ENCODE peak calls at places on chromosome 19, in seven cellular contexts. Z is AG09319, E is activated T-cell treated with anti-CD3 and anti-CD28 coated beads for 1 hour, K is adrenal gland, Q is NCI-H524, S is NCI-H1092, O is EL. G is an unnamed sample.

GRCh38 chr19:34277244-34277643 is 22.9 kb downstream of the GARRE1 start:
- DNase-seq in Z (no peak), O (no peak), Q (no peak), S (no peak), E (no peak), K (no peak), G (no peak)

GRCh38 chr19:57118848-57119247 is 937 bp upstream of the USP29 start:
- DNase-seq in E (no peak), K (no peak), Q (no peak), S (no peak), O (no peak), Z (no peak), G (no peak)

GRCh38 chr19:876089-876488 is 16.6 kb downstream of the CFD start:
- DNase-seq in Q (no peak), E (no peak), Z (no peak), S (no peak), K (no peak), O (no peak), G (no peak)

GRCh38 chr19:45400192-45400591 is 4.7 kb downstream of the PPP1R13L start:
- DNase-seq in K (no peak), S (no peak), Z (no peak), O (no peak), Q (no peak), E (no peak), G (no peak)

GRCh38 chr19:56811480-56811879 is 29.0 kb downstream of the PEG3 start:
- DNase-seq in O (no peak), Z (no peak), Q (no peak), S (no peak), K (no peak), E (no peak), G (no peak)

GRCh38 chr19:28519218-28519779 is 693.7 kb downstream of the UQCRFS1 start:
- DNase-seq in K (no peak), O (no peak), Q (no peak), S (no peak), E (no peak), Z (no peak), G (no peak)

GRCh38 chr19:40906512-40906911 is 24.5 kb upstream of the CYP2A7 start:
- DNase-seq in O (no peak), S (no peak), Q (no peak), K (no peak), E (no peak), Z (no peak), G (no peak)

GRCh38 chr19:58361900-58362271 is 665 bp downstream of the ZNF497 start:
- DNase-seq in Z (no peak), K (peak), Q (peak), O (no peak), E (no peak), S (peak), G (no peak)

GRCh38 chr19:45886427-45887310 is 728 bp upstream of the IRF2BP1 start:
- DNase-seq in K (peak), S (peak), Z (peak), Q (peak), O (peak), E (peak), G (peak)

GRCh38 chr19:18905058-18905456 is 9.1 kb upstream of the CERS1 start:
- DNase-seq in O (no peak), S (no peak), Z (no peak), Q (no peak), K (no peak), E (no peak), G (no peak)

GRCh38 chr19:10321417-10321797 is 5.6 kb upstream of the FDX2 start:
- DNase-seq in K (no peak), Z (no peak), E (no peak), O (no peak), S (no peak), Q (no peak), G (no peak)

GRCh38 chr19:15248648-15249559 is 16.7 kb upstream of the EPHX3 start:
- DNase-seq in S (no peak), E (no peak), O (peak), Z (peak), Q (no peak), K (peak), G (peak)